ENCODE peak calls at places on chromosomes 5 and 9, in four cellular contexts. U is kidney epithelial cell; H is tibial artery; Y is CD8-positive, alpha-beta memory T cell. G is an unnamed sample.

GRCh38 chr5:76638466-76638865 is 15.3 kb upstream of the F2RL2 start:
- DNase-seq in Y (no peak), H (no peak), U (no peak), G (no peak)

GRCh38 chr9:20186823-20187222 is 398.0 kb upstream of the SLC24A2 start:
- DNase-seq in Y (no peak), H (no peak), U (no peak), G (no peak)

GRCh38 chr9:70304810-70305209 is 46.0 kb downstream of the SMC5 start:
- DNase-seq in H (no peak), Y (no peak), U (no peak), G (no peak)

GRCh38 chr9:23662320-23662719 is 163.7 kb downstream of the ELAVL2 start:
- DNase-seq in U (no peak), H (no peak), Y (no peak), G (no peak)

GRCh38 chr9:108356806-108357205 is 499.0 kb downstream of the ACTL7B start:
- DNase-seq in Y (no peak), H (no peak), U (no peak), G (no peak)

GRCh38 chr9:18788256-18788655 is 244.8 kb downstream of the SAXO1 start:
- DNase-seq in Y (no peak), U (no peak), H (no peak), G (no peak)

GRCh38 chr9:134928796-134929559 is 11.3 kb upstream of the FCN1 start:
- DNase-seq in Y (no peak), U (no peak), H (peak), G (no peak)

GRCh38 chr5:170552486-170553122 is 48.8 kb downstream of the KCNIP1 start:
- DNase-seq in U (peak), Y (no peak), H (peak), G (peak)

GRCh38 chr5:172353271-172353807 is 69.8 kb upstream of the UBTD2 start:
- DNase-seq in U (no peak), H (no peak), Y (no peak), G (no peak)

GRCh38 chr5:173281910-173282309 is 46.3 kb downstream of the STC2 start:
- DNase-seq in Y (no peak), U (no peak), H (no peak), G (no peak)

GRCh38 chr5:57302164-57302563 is 128.3 kb downstream of the GPBP1 start:
- DNase-seq in H (no peak), U (peak), Y (peak), G (no peak)

GRCh38 chr9:115118471-115119156 is 657 bp upstream of the TNC start:
- DNase-seq in H (peak), U (peak), Y (no peak), G (peak)

GRCh38 chr5:4050203-4050602 is 454.6 kb downstream of the IRX1 start:
- DNase-seq in H (no peak), Y (no peak), U (no peak), G (no peak)

GRCh38 chr5:142486020-142486419 is 161.2 kb upstream of the SPRY4 start:
- DNase-seq in U (no peak), Y (no peak), H (no peak), G (no peak)

GRCh38 chr9:120900821-120901220 is 23.8 kb upstream of the PHF19 start:
- DNase-seq in Y (no peak), U (no peak), H (no peak), G (no peak)

GRCh38 chr9:137461663-137462395 is 2.7 kb upstream of the NSMF start:
- DNase-seq in U (no peak), Y (peak), H (peak), G (no peak)

GRCh38 chr9:111179577-111179976 is 141.3 kb upstream of the LPAR1 start:
- DNase-seq in U (no peak), H (no peak), Y (no peak), G (no peak)

GRCh38 chr5:59040007-59040803 is 457.3 kb downstream of the RAB3C start:
- DNase-seq in U (no peak), H (no peak), Y (no peak), G (peak)

GRCh38 chr9:109507421-109507838 is 9.3 kb upstream of the PTPN3 start:
- DNase-seq in Y (no peak), H (peak), U (no peak), G (peak)

GRCh38 chr5:35205186-35205585 is 25.1 kb downstream of the PRLR start:
- DNase-seq in H (no peak), U (no peak), Y (no peak), G (no peak)

GRCh38 chr5:108384741-108385140 is 2.8 kb upstream of the FBXL17 start:
- DNase-seq in H (no peak), U (no peak), Y (no peak), G (no peak)

GRCh38 chr5:91170266-91170665 is 212.9 kb downstream of the ARRDC3 start:
- DNase-seq in Y (no peak), H (no peak), U (no peak), G (peak)

GRCh38 chr5:172748341-172748843 is 22.6 kb downstream of the DUSP1 start:
- DNase-seq in U (no peak), Y (no peak), H (peak), G (peak)

GRCh38 chr9:125759812-125760134 is 12.6 kb downstream of the PBX3 start:
- DNase-seq in U (no peak), Y (no peak), H (no peak), G (no peak)
- H3K4me3 ChIP-seq in U (no peak), Y (no peak), H (no peak), G (no peak)

GRCh38 chr9:133844431-133844830 is 106.3 kb upstream of the SARDH start:
- DNase-seq in U (no peak), H (no peak), Y (no peak), G (no peak)

GRCh38 chr9:133844876-133845658 is 106.9 kb upstream of the SARDH start:
- DNase-seq in U (no peak), H (peak), Y (no peak), G (no peak)

GRCh38 chr9:133843751-133844373 is 105.7 kb upstream of the SARDH start:
- DNase-seq in U (no peak), Y (no peak), H (no peak), G (no peak)

GRCh38 chr9:133846483-133847090 is 108.4 kb upstream of the SARDH start:
- DNase-seq in U (no peak), H (no peak), Y (no peak), G (no peak)

DNA sequence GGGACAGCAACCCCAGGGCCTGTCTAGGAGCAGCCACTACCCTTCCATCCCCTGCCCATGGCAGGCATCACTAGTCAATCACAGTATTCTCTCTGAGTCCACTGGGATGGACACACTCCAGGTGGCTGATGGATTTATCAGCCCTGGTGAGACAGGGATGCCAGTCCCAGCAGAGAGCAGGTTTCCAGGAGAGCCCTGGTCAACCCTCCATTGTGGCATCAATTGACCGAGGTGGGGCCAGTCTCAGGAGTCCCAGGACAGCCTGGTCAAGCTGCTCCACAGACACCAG is 107.5 kb upstream of the SARDH start:
- DNase-seq in U (no peak), Y (no peak), H (no peak), G (no peak)
- H3K4me3 ChIP-seq in U (no peak), Y (no peak), H (no peak), G (no peak)

GRCh38 chr5:145981612-145982571 is 45.5 kb downstream of the SH3RF2 start:
- DNase-seq in Y (no peak), U (peak), H (no peak), G (no peak)

GRCh38 chr5:145980718-145981117 is 44.3 kb downstream of the SH3RF2 start:
- DNase-seq in H (no peak), U (no peak), Y (no peak), G (no peak)

GRCh38 chr5:145983461-145983860 is 47.1 kb downstream of the SH3RF2 start:
- DNase-seq in Y (no peak), H (no peak), U (no peak), G (no peak)

GRCh38 chr5:145982572-145983314 is 46.4 kb downstream of the SH3RF2 start:
- DNase-seq in Y (no peak), U (no peak), H (no peak), G (no peak)

DNA sequence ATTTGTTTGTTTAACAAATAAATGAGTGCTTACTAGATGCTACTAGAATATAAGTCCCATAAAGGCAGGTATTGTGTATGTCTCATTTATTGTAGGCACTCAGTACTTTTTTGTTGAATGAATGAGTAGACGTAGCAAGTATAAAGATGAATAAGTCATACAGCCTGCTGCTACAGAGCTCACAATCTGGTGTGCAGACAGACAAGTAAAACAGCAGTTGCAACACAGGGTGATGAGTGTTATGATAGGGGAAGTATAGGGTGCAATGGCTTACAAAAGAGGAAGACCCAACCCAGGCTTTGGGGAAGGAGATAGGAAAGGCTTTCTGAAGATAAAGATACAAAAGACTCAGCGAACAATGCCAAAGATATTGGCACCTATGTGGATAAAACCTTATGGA is 47.7 kb downstream of the SH3RF2 start:
- DNase-seq in U (no peak), H (no peak), Y (no peak), G (no peak)
- H3K4me3 ChIP-seq in U (no peak), H (no peak), Y (no peak), G (no peak)

GRCh38 chr5:158741296-158741695 is 358.4 kb downstream of the EBF1 start:
- DNase-seq in U (no peak), H (no peak), Y (no peak), G (no peak)

GRCh38 chr5:158736134-158736533 is 363.6 kb downstream of the EBF1 start:
- DNase-seq in Y (no peak), U (no peak), H (no peak), G (no peak)

GRCh38 chr5:158737536-158738027 is 362.1 kb downstream of the EBF1 start:
- DNase-seq in U (no peak), Y (no peak), H (no peak), G (no peak)

GRCh38 chr5:158740358-158740757 is 359.4 kb downstream of the EBF1 start:
- DNase-seq in Y (no peak), U (no peak), H (no peak), G (no peak)

DNA sequence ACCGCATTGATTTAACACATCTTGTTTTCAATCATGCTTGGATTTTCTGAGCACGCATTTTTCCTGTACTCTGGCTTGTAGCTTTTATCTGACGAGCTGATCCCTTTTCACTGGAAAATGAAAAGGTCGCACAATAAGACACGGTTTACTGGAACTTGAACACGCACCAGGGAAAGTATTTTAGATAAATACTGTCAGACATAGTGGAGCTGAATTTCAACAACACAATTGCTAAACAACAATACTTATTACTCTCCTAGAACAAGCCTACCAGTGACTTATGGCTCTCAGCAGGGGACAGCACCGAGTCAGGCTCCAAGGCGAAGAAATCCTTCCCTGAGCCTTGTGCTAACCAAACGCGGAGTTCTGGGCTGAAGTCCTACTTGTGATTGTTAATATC is 359.8 kb downstream of the EBF1 start:
- DNase-seq in H (no peak), U (no peak), Y (no peak), G (no peak)
- H3K4me3 ChIP-seq in H (no peak), U (no peak), Y (no peak), G (no peak)

GRCh38 chr9:86563350-86563749 is 209.1 kb upstream of the TUT7 start:
- DNase-seq in U (no peak), H (no peak), Y (no peak), G (no peak)
- H3K4me3 ChIP-seq in U (no peak), H (no peak), Y (no peak), G (no peak)

GRCh38 chr9:97741947-97742346 is 44.8 kb upstream of the XPA start:
- DNase-seq in H (no peak), U (no peak), Y (no peak), G (no peak)
- H3K4me3 ChIP-seq in H (no peak), U (no peak), Y (no peak), G (no peak)

GRCh38 chr9:74499111-74499601 is 2.0 kb downstream of the RORB start:
- DNase-seq in H (no peak), Y (no peak), U (no peak), G (no peak)

GRCh38 chr9:74499770-74500583 is 2.8 kb downstream of the RORB start:
- DNase-seq in Y (no peak), H (no peak), U (no peak), G (no peak)

GRCh38 chr9:74497750-74498615 is 848 bp downstream of the RORB start:
- DNase-seq in Y (peak), H (peak), U (no peak), G (no peak)

GRCh38 chr9:74496819-74497749 is at the start of gene RORB:
- DNase-seq in Y (peak), H (peak), U (peak), G (no peak)

DNA sequence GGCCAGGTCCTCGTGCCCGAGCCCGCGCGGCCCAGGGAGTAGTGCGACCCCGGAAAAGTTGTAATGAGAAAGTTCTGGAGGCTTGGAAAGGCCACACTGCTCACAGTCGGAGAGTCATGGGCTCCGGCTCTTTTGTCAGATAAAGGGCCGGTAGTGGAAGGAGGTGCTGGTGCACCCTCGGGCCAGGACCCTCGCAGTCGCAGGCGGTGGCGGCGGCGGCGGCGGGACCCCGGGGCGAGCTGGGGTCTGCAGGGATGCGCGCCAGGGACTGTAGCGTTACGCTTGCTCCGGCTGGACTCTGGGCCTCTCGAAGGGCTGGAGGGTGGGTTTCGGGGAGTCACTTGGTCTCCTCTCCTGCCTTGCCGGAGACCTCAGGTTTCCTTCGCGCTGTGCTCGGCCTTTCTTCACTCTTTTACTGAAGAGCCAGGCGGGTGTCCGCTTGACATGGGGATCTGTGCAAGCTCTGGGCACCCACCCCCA is 1.5 kb downstream of the RORB start:
- DNase-seq in H (no peak), Y (no peak), U (no peak), G (no peak)
- H3K4me3 ChIP-seq in H (peak), Y (no peak), U (peak), G (peak)

GRCh38 chr5:151622367-151623097 is 31.4 kb upstream of the FAT2 start:
- DNase-seq in U (no peak), Y (no peak), H (no peak), G (no peak)

GRCh38 chr5:151619812-151620462 is 28.8 kb upstream of the FAT2 start:
- DNase-seq in H (no peak), U (no peak), Y (no peak), G (no peak)

GRCh38 chr5:151617841-151618710 is 26.9 kb upstream of the FAT2 start:
- DNase-seq in H (no peak), Y (no peak), U (no peak), G (no peak)

GRCh38 chr5:151618907-151619306 is 27.8 kb upstream of the FAT2 start:
- DNase-seq in Y (no peak), U (no peak), H (no peak), G (no peak)

DNA sequence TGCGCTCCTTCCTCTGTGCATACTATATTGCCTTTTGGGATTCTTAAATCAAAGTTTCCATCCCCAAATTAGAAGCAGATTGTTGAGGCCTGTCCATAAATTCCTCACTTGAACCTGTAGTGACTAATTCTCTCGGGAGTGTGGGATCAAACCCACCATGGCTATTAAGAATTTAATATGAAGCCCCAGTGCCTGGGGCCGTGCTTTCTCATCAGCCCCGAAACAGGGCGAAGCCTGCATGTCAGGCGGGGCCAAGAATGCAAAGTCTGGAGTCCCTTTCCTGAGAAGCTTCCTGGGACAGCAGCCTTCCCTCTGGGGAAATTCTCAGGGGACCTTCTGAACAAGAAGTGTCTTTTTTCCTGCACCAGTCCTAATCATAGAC is 29.3 kb upstream of the FAT2 start:
- DNase-seq in H (no peak), Y (no peak), U (no peak), G (no peak)
- H3K4me3 ChIP-seq in H (no peak), Y (no peak), U (no peak), G (no peak)

DNA sequence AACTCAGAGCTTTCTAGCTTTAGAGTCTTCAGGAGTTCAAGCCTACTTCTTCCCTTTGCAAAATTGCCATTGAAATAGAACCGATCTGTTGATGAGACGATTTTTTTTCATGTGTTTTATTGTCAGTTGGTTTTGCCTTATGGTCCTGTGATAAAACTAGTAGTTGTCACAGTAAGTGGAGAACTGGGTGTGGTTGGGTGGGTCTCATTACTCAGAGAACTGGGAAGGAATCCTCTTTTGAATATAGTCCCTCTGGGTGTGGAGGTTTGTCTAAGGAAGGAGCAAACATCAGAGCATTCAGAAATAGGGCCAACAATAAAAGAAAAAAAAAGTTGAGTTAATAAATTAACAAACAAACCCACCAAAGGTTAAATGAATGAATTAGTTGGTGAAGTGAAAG is 69.0 kb downstream of the ALDH1A1 start:
- DNase-seq in Y (no peak), H (no peak), U (no peak), G (no peak)
- H3K4me3 ChIP-seq in Y (no peak), H (no peak), U (no peak), G (no peak)